ENCODE peak calls at places on chromosomes 7 and 10, in four cellular contexts. O, B, C and L are unnamed samples.

GRCh38 chr7:369476-369980 is 79.6 kb downstream of the FOXL3 start:
- DNase-seq in O (no peak), B (no peak), C (no peak), L (no peak)

GRCh38 chr7:155424301-155425010 is 33.5 kb upstream of the EN2 start:
- DNase-seq in O (no peak), B (no peak), C (no peak), L (no peak)

GRCh38 chr10:12050528-12050927 is 7.9 kb upstream of the UPF2 start:
- DNase-seq in O (no peak), B (no peak), C (no peak), L (no peak)

GRCh38 chr7:152076324-152076821 is 50.9 kb downstream of the GALNT11 start:
- DNase-seq in O (peak), B (no peak), C (no peak), L (peak)

GRCh38 chr10:84848967-84849366 is 520.6 kb downstream of the CCSER2 start:
- DNase-seq in O (no peak), B (no peak), C (no peak), L (no peak)

GRCh38 chr7:97373743-97374142 is 256.2 kb downstream of the SDHAF3 start:
- DNase-seq in O (no peak), B (no peak), C (no peak), L (peak)

GRCh38 chr7:92782236-92782635 is 54.1 kb downstream of the CDK6 start:
- DNase-seq in O (no peak), B (no peak), C (no peak), L (no peak)

GRCh38 chr7:87476179-87476557 is 688 bp upstream of the ABCB4 start:
- DNase-seq in O (no peak), B (no peak), C (no peak), L (no peak)

GRCh38 chr10:49598164-49598856 is 11.8 kb upstream of the SLC18A3 start:
- DNase-seq in O (no peak), B (no peak), C (no peak), L (no peak)

GRCh38 chr7:24283900-24284698 is at the start of gene NPY:
- DNase-seq in O (peak), B (no peak), C (no peak), L (peak)

GRCh38 chr7:81780914-81781693 is 11.3 kb upstream of the HGF start:
- DNase-seq in O (no peak), B (no peak), C (no peak), L (no peak)

GRCh38 chr10:119250641-119251314 is 43.4 kb downstream of the GRK5 start:
- DNase-seq in O (no peak), B (no peak), C (no peak), L (no peak)

GRCh38 chr7:27158436-27159277 is 2.2 kb upstream of the HOXA7 start:
- DNase-seq in O (no peak), B (no peak), C (no peak), L (no peak)

GRCh38 chr7:555551-556160 is 36.0 kb upstream of the PDGFA start:
- DNase-seq in O (no peak), B (no peak), C (no peak), L (no peak)

GRCh38 chr7:84251183-84251845 is 56.7 kb upstream of the SEMA3A start:
- DNase-seq in O (no peak), B (no peak), C (no peak), L (peak)

GRCh38 chr10:123149568-123150228 is 1.8 kb downstream of the HMX2 start:
- DNase-seq in O (no peak), B (no peak), C (no peak), L (peak)

GRCh38 chr10:7480742-7481381 is 70.0 kb upstream of the SFMBT2 start:
- DNase-seq in O (no peak), B (no peak), C (no peak), L (no peak)

GRCh38 chr7:139730746-139731612 is 46.8 kb downstream of the HIPK2 start:
- DNase-seq in O (no peak), B (no peak), C (no peak), L (peak)

GRCh38 chr10:86758231-86759072 is 2.0 kb downstream of the BMPR1A start:
- DNase-seq in O (peak), B (no peak), C (no peak), L (no peak)

GRCh38 chr7:2309889-2310331 is 4.3 kb downstream of the SNX8 start:
- DNase-seq in O (peak), B (no peak), C (peak), L (peak)

GRCh38 chr7:69450436-69450835 is 147.8 kb upstream of the AUTS2 start:
- DNase-seq in O (peak), B (no peak), C (no peak), L (peak)

GRCh38 chr7:122487131-122487530 is 182.6 kb upstream of the FEZF1 start:
- DNase-seq in O (no peak), B (no peak), C (no peak), L (no peak)

GRCh38 chr7:97116308-97116707 is 1.2 kb upstream of the SDHAF3 start:
- DNase-seq in O (no peak), B (no peak), C (no peak), L (no peak)

GRCh38 chr7:107638594-107638993 is 22.0 kb upstream of the SLC26A4 start:
- DNase-seq in O (no peak), B (no peak), C (no peak), L (no peak)